ENCODE peak calls at places on chromosomes 12 and 14, in seven cellular contexts. X, Z, O, L, W, I and G are unnamed samples.
A peak's percentile ranks its signal among the peaks of the same experiment; 100 is the strongest.

GRCh38 chr12:81245918-81246611 is 168.2 kb downstream of the ACSS3 start:
- DNase-seq in L (no peak), O (no peak), X (no peak), I (no peak), W (no peak), Z (no peak), G (no peak)

GRCh38 chr12:51886021-51886710 is 1.7 kb upstream of the ANKRD33 start:
- DNase-seq in Z (peak; percentile 82), O (peak; percentile 61), X (peak; percentile 65), I (peak; percentile 41), L (peak; percentile 85), W (peak; percentile 62), G (no peak)

GRCh38 chr14:61565181-61565580 is 130.1 kb upstream of the HIF1A start:
- DNase-seq in X (no peak), I (no peak), Z (no peak), W (no peak), O (no peak), L (no peak), G (no peak)

GRCh38 chr14:77086017-77086727 is 11.9 kb upstream of the CIPC start:
- DNase-seq in X (no peak), L (no peak), I (peak; percentile 31), O (no peak), W (no peak), Z (no peak), G (no peak)

GRCh38 chr14:102831163-102831804 is 54.0 kb downstream of the TRAF3 start:
- DNase-seq in L (no peak), X (no peak), O (no peak), W (no peak), Z (no peak), I (no peak), G (no peak)

GRCh38 chr14:74417201-74417600 is 8.8 kb downstream of the SYNDIG1L start:
- DNase-seq in X (no peak), L (no peak), O (no peak), I (no peak), W (no peak), Z (no peak), G (no peak)

GRCh38 chr12:116818341-116818856 is 62.8 kb downstream of the HRK start:
- DNase-seq in W (peak; percentile 31), O (peak; percentile 49), L (peak; percentile 58), I (peak; percentile 57), X (no peak), Z (peak; percentile 54), G (peak; percentile 21)

GRCh38 chr12:64670856-64671639 is 60.8 kb downstream of the RASSF3 start:
- DNase-seq in O (peak; percentile 61), L (no peak), X (no peak), Z (peak; percentile 74), I (no peak), W (no peak), G (no peak)

GRCh38 chr12:19276767-19277166 is 147.2 kb downstream of the PLEKHA5 start:
- DNase-seq in O (no peak), L (no peak), I (no peak), X (no peak), Z (no peak), W (no peak), G (no peak)

GRCh38 chr12:34214011-34214410 is 191.7 kb downstream of the ALG10 start:
- DNase-seq in Z (no peak), O (no peak), I (no peak), W (no peak), X (no peak), L (no peak), G (no peak)

GRCh38 chr12:55025508-55025907 is 5.7 kb downstream of the NEUROD4 start:
- DNase-seq in X (no peak), W (no peak), Z (no peak), I (no peak), O (no peak), L (no peak), G (no peak)

GRCh38 chr14:77991128-77991772 is 178.9 kb upstream of the NRXN3 start:
- DNase-seq in Z (no peak), L (no peak), I (peak; percentile 34), W (no peak), O (no peak), X (no peak), G (no peak)

GRCh38 chr14:34665785-34666425 is 36.0 kb upstream of the SNX6 start:
- DNase-seq in I (no peak), Z (peak; percentile 59), W (peak; percentile 32), L (peak; percentile 46), X (no peak), O (peak; percentile 13), G (no peak)

GRCh38 chr12:98066251-98066650 is 449.1 kb upstream of the TMPO start:
- DNase-seq in I (no peak), O (no peak), Z (no peak), X (no peak), W (no peak), L (no peak), G (no peak)

GRCh38 chr12:115979851-115980250 is 297.6 kb downstream of the MED13L start:
- DNase-seq in O (no peak), L (no peak), Z (no peak), I (no peak), W (no peak), X (no peak), G (no peak)

GRCh38 chr12:48969160-48969771 is 2.3 kb downstream of the WNT10B start:
- DNase-seq in X (no peak), Z (no peak), L (no peak), W (no peak), I (no peak), O (no peak), G (no peak)

GRCh38 chr14:50050171-50050570 is 66.2 kb downstream of the VCPKMT start:
- DNase-seq in L (no peak), I (no peak), O (no peak), W (no peak), X (no peak), Z (no peak), G (no peak)

GRCh38 chr14:60222820-60223219 is 26.2 kb upstream of the PPM1A start:
- DNase-seq in W (no peak), Z (no peak), I (peak; percentile 93), L (peak; percentile 79), X (no peak), O (peak; percentile 75), G (no peak)

GRCh38 chr14:63647696-63648410 is 6.2 kb upstream of the WDR89 start:
- DNase-seq in W (no peak), I (no peak), O (no peak), Z (no peak), X (no peak), L (no peak), G (no peak)

GRCh38 chr14:74290415-74290814 is 12.3 kb downstream of the ABCD4 start:
- DNase-seq in O (no peak), L (no peak), Z (no peak), W (no peak), I (no peak), X (no peak), G (no peak)

DNA sequence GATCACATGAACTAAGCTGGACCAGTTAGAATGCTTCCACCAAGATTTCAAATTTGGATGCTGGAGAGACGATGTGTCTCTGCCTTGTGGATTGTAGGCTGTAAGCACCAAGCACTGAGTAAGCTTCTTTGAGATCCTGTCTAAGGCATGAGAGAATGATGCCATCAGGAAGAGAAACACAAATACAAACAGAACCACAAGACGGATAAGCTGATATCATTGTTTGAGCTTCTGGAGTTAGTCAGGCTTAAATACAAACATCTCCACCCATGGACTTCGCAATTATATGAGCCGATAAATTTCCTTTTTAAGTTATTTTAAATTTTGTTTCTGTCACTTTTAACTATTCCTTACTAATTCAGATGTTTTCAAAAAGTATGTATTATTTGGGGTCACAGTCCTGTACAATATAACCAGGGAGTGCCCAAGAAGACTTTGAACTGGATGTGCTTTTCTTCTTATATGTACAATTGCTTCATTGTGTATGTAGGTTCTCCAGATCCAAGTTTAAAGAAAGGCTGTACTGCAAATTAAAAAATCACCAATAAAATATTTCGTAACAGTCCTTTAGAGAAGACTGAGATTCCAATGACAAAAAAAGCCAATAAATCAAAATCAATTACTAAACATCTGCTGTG is 274.3 kb downstream of the ADAMTS20 start:
- DNase-seq in O (no peak), I (no peak), X (no peak), Z (no peak), L (no peak), W (no peak), G (no peak)
- H3K27ac ChIP-seq in O (no peak overlapping the region), I (no peak overlapping the region), X (no peak overlapping the region), Z (no peak overlapping the region), L (no peak overlapping the region), W (no peak overlapping the region), G (no peak overlapping the region)

GRCh38 chr14:52610187-52610586 is 57.6 kb downstream of the GPR137C start:
- DNase-seq in L (no peak), Z (no peak), X (no peak), O (no peak), W (no peak), I (no peak), G (no peak)
- TF ChIP-seq POLR2A in L (no peak), Z (no peak), X (no peak), O (no peak), W (no peak), I (no peak), G (no peak)

DNA sequence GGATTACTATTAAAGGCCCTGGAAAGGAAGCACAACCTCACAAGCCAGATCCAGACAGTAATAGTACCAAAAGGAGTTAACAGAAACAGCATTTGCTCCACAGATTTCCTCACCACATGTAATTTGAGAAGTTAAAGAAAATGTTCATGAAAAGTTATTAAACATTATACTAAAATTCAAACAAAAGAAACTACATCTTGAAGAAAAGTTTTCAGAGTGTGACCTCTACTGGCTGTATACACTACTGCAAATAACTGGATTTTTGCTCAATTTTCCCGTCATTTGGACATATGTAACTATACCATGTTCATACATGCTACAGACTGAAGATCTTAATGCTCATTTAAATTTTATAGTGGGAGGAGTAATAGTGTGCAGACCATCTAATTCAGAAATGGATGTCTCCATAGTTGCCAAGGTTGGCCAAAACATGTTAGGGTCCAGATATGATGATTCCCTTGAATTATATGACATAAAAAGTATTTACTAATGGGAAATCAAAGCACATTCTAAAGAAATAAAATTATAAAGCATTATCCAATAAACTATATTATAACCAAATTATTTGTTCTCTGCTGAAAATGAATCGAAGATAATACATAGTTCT is 5.6 kb downstream of the KRR1 start:
- DNase-seq in L (no peak), O (no peak), X (no peak), W (no peak), Z (no peak), I (no peak), G (no peak)
- TF ChIP-seq CTCF in L (peak; percentile 48), O (peak; percentile 42), X (peak; percentile 51), W (peak; percentile 53), Z (peak; percentile 54), I (peak; percentile 19), G (no peak)

GRCh38 chr12:27331927-27332324 is 710 bp upstream of the BMAL2 start:
- DNase-seq in I (no peak), Z (no peak), L (no peak), W (no peak), O (no peak), X (no peak), G (no peak)
- H3K27ac ChIP-seq in I (no peak overlapping the region), Z (no peak overlapping the region), L (peak overlapping the region; percentile 78), W (no peak overlapping the region), O (no peak overlapping the region), X (no peak overlapping the region), G (no peak overlapping the region)

DNA sequence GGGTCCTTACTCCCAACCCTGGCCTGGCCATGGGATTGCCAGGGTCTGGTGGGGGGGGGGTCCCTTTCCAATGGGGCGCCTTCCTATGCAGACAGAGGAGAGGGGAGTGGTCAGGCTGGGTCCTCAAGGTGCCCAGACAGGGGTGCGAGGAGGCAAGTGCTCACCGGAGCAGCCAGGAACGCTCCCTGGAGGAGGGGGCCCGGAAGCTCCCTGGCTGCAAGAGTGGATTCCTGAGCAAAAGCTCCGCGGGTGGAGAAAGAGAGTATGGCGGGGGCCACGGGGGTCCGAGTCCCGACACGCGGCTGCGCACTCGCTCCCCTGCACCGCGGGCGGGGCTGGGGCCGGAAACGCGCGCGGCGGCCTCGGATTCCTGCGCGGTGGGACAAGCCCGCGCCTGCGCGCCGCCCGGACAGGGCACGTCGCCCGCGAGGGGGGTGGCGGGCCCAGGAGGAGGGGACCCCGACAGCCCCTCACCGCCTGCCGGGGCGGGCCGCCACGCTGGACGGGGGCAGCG is 27.7 kb upstream of the GPR132 start:
- DNase-seq in Z (peak; percentile 87), I (peak; percentile 72), O (peak; percentile 71), X (no peak), W (peak; percentile 71), L (peak; percentile 70), G (peak; percentile 72)
- TF ChIP-seq POLR2A in Z (peak; percentile 0), I (no peak), O (no peak), X (peak; percentile 37), W (no peak), L (peak; percentile 46), G (peak; percentile 21)